ENCODE peak calls at places on chromosomes 2 and 18, in seven cellular contexts. B is heart left ventricle; U is fibroblast of lung; W is stimulated activated CD4-positive, alpha-beta T cell treated with anti-CD3 and anti-CD28 coated beads, TNF-alpha, amount 100 ng/mL, for 4 hours; M is pancreas; R is mucosa of descending colon; J is Panc1. C is an unnamed sample.

GRCh38 chr18:3538456-3538855 is 88.5 kb downstream of the TGIF1 start:
- DNase-seq in B (no peak), U (no peak), W (no peak), M (no peak), R (no peak), J (no peak), C (no peak)

GRCh38 chr18:58231930-58232329 is 187.9 kb downstream of the NEDD4L start:
- DNase-seq in B (no peak), U (no peak), W (no peak), M (no peak), R (peak; percentile 68), J (no peak), C (no peak)

GRCh38 chr2:55877101-55877500 is 46.5 kb downstream of the EFEMP1 start:
- DNase-seq in B (no peak), U (no peak), W (no peak), M (no peak), R (no peak), J (no peak), C (no peak)

GRCh38 chr2:83081835-83082522 is 1377.1 kb downstream of the SUCLG1 start:
- DNase-seq in B (peak; percentile 68), U (peak; percentile 62), W (no peak), M (no peak), R (peak; percentile 65), J (no peak), C (peak; percentile 55)

GRCh38 chr2:166092889-166093288 is 34.9 kb downstream of the SCN1A start:
- DNase-seq in B (no peak), U (peak; percentile 59), W (no peak), M (no peak), R (no peak), J (no peak), C (peak; percentile 5)

GRCh38 chr2:172408143-172408766 is 19.1 kb upstream of the ITGA6 start:
- DNase-seq in B (no peak), U (peak; percentile 15), W (no peak), M (no peak), R (peak; percentile 27), J (no peak), C (no peak)

GRCh38 chr2:124804014-124804940 is 779.2 kb downstream of the CNTNAP5 start:
- DNase-seq in B (no peak), U (peak; percentile 4), W (no peak), M (no peak), R (peak; percentile 74), J (peak; percentile 27), C (peak; percentile 63)

GRCh38 chr2:204468689-204469429 is 76.4 kb upstream of the PARD3B start:
- DNase-seq in B (no peak), U (peak; percentile 88), W (no peak), M (no peak), R (no peak), J (no peak), C (peak; percentile 59)

GRCh38 chr2:222796413-222797103 is 64.3 kb upstream of the ACSL3 start:
- DNase-seq in B (no peak), U (no peak), W (no peak), M (peak; percentile 55), R (peak; percentile 43), J (peak; percentile 48), C (peak; percentile 86)

GRCh38 chr18:25055076-25055475 is 296.9 kb downstream of the ZNF521 start:
- DNase-seq in B (no peak), U (peak; percentile 47), W (no peak), M (no peak), R (no peak), J (no peak), C (peak; percentile 7)

GRCh38 chr18:64099244-64099643 is 49.6 kb downstream of the LINC00305 start:
- DNase-seq in B (no peak), U (no peak), W (no peak), M (no peak), R (no peak), J (no peak), C (no peak)

GRCh38 chr2:27051902-27052645 is 606 bp downstream of the AGBL5 start:
- DNase-seq in B (peak; percentile 49), U (no peak), W (no peak), M (peak; percentile 44), R (no peak), J (no peak), C (peak; percentile 20)

GRCh38 chr18:23302852-23303527 is 150.1 kb upstream of the RIOK3 start:
- DNase-seq in B (no peak), U (peak; percentile 98), W (no peak), M (no peak), R (no peak), J (no peak), C (peak; percentile 96)

GRCh38 chr2:230824406-230824978 is 40.2 kb upstream of the ITM2C start:
- DNase-seq in B (peak; percentile 62), U (peak; percentile 71), W (no peak), M (peak; percentile 39), R (peak; percentile 74), J (peak; percentile 60), C (peak; percentile 82)

GRCh38 chr2:34307636-34308035 is 708.5 kb upstream of the FAM98A start:
- DNase-seq in B (no peak), U (peak; percentile 6), W (no peak), M (no peak), R (no peak), J (no peak), C (no peak)